ENCODE peak calls at places on chromosomes 3 and 15, in six cellular contexts. F is endothelial cell, I is NCI-H2171 treated with DMSO at 0.1 percent for 48 hours, A is SK-N-DZ, E is psoas muscle, P is brain microvascular endothelial cell. W is an unnamed sample.

GRCh38 chr15:83914906-83915305 is 261.0 kb downstream of the ADAMTSL3 start:
- DNase-seq in F (no peak), I (no peak), A (no peak), E (no peak), P (no peak), W (no peak)

GRCh38 chr3:128515967-128516366 is 23.0 kb upstream of the GATA2 start:
- DNase-seq in F (no peak), I (no peak), A (no peak), E (no peak), P (no peak), W (no peak)

GRCh38 chr3:144586382-144586781 is 614.8 kb downstream of the DIPK2A start:
- DNase-seq in F (no peak), I (no peak), A (no peak), E (no peak), P (peak), W (no peak)

GRCh38 chr3:15051531-15051930 is 13.6 kb downstream of the MRPS25 start:
- DNase-seq in F (peak), I (no peak), A (peak), E (peak), P (peak), W (no peak)

GRCh38 chr15:58212909-58213526 is 74.8 kb downstream of the AQP9 start:
- DNase-seq in F (peak), I (peak), A (peak), E (no peak), P (peak), W (no peak)

GRCh38 chr15:37100109-37100873 is at the start of gene MEIS2:
- DNase-seq in F (peak), I (peak), A (peak), E (peak), P (peak), W (no peak)

GRCh38 chr3:77541203-77541922 is 501.5 kb downstream of the ROBO2 start:
- DNase-seq in F (no peak), I (no peak), A (peak), E (no peak), P (no peak), W (no peak)

GRCh38 chr15:73741401-73741836 is 11.7 kb downstream of the INSYN1 start:
- DNase-seq in F (no peak), I (no peak), A (no peak), E (no peak), P (no peak), W (no peak)

GRCh38 chr15:93584021-93584420 is 495.0 kb upstream of the RGMA start:
- DNase-seq in F (no peak), I (no peak), A (no peak), E (no peak), P (no peak), W (no peak)

GRCh38 chr15:77611767-77612166 is 20.9 kb downstream of the LINGO1 start:
- DNase-seq in F (no peak), I (no peak), A (no peak), E (no peak), P (no peak), W (no peak)

GRCh38 chr15:29396176-29396811 is 126.7 kb upstream of the NSMCE3 start:
- DNase-seq in F (no peak), I (no peak), A (no peak), E (no peak), P (no peak), W (no peak)

GRCh38 chr3:192332386-192333291 is 394.7 kb downstream of the FGF12 start:
- DNase-seq in F (no peak), I (no peak), A (no peak), E (no peak), P (no peak), W (no peak)

GRCh38 chr15:61907753-61908086 is 152.5 kb downstream of the VPS13C start:
- DNase-seq in F (no peak), I (no peak), A (no peak), E (no peak), P (no peak), W (no peak)

GRCh38 chr3:30440880-30441279 is 165.5 kb upstream of the TGFBR2 start:
- DNase-seq in F (no peak), I (no peak), A (no peak), E (no peak), P (no peak), W (no peak)

GRCh38 chr3:127650236-127650635 is 21.3 kb downstream of the PODXL2 start:
- DNase-seq in F (no peak), I (no peak), A (no peak), E (no peak), P (no peak), W (no peak)

GRCh38 chr3:190038050-190038631 is 82.6 kb downstream of the P3H2 start:
- DNase-seq in F (peak), I (peak), A (peak), E (no peak), P (peak), W (no peak)

GRCh38 chr3:159947220-159947619 is 41.4 kb upstream of the IL12A start:
- DNase-seq in F (no peak), I (no peak), A (no peak), E (no peak), P (peak), W (no peak)

GRCh38 chr3:120304569-120305090 is 19.6 kb upstream of the GPR156 start:
- DNase-seq in F (no peak), I (no peak), A (no peak), E (no peak), P (no peak), W (no peak)

GRCh38 chr15:35545316-35545824 is 595 bp downstream of the DPH6 start:
- DNase-seq in F (peak), I (peak), A (peak), E (peak), P (peak), W (no peak)

GRCh38 chr15:93042691-93043378 is 46.2 kb downstream of the RGMA start:
- DNase-seq in F (no peak), I (peak), A (no peak), E (peak), P (no peak), W (no peak)

GRCh38 chr3:113097821-113098516 is 107.2 kb downstream of the GTPBP8 start:
- DNase-seq in F (no peak), I (no peak), A (no peak), E (no peak), P (peak), W (no peak)

GRCh38 chr15:26790118-26790517 is 17.3 kb upstream of the GABRB3 start:
- DNase-seq in F (no peak), I (no peak), A (no peak), E (no peak), P (no peak), W (no peak)

GRCh38 chr15:71440479-71441071 is 325.3 kb downstream of the THSD4 start:
- DNase-seq in F (no peak), I (peak), A (peak), E (no peak), P (no peak), W (no peak)

GRCh38 chr3:45914362-45915077 is 28.2 kb downstream of the CCR9 start:
- DNase-seq in F (no peak), I (no peak), A (no peak), E (no peak), P (no peak), W (no peak)

GRCh38 chr3:159486580-159486979 is 502.1 kb upstream of the IL12A start:
- DNase-seq in F (peak), I (no peak), A (no peak), E (no peak), P (no peak), W (no peak)

GRCh38 chr3:159852821-159853505 is 135.7 kb upstream of the IL12A start:
- DNase-seq in F (peak), I (peak), A (no peak), E (peak), P (peak), W (no peak)

GRCh38 chr3:11642455-11643162 is 1.1 kb downstream of the VGLL4 start:
- DNase-seq in F (peak), I (peak), A (peak), E (peak), P (peak), W (peak)

GRCh38 chr3:8482960-8483665 is 18.5 kb upstream of the LMCD1 start:
- DNase-seq in F (no peak), I (no peak), A (no peak), E (peak), P (peak), W (no peak)

GRCh38 chr3:101070260-101071121 is 77.3 kb upstream of the ABI3BP start:
- DNase-seq in F (peak), I (peak), A (peak), E (peak), P (peak), W (no peak)

GRCh38 chr3:149077638-149078037 is 8.7 kb downstream of the HLTF start:
- DNase-seq in F (no peak), I (no peak), A (no peak), E (no peak), P (peak), W (no peak)